ENCODE peak calls at places on chromosomes 6 and 20, in nine cellular contexts. O is tibial nerve, D is mammary epithelial cell, P is heart left ventricle, L is SK-N-SH, H is pancreas, A is OCI-LY7, K is endothelial cell of umbilical vein, S is MM.1S. J is an unnamed sample.

GRCh38 chr6:80636689-80637088 is 530.2 kb downstream of the BCKDHB start:
- DNase-seq in D (no peak), O (no peak), H (no peak), P (no peak), L (no peak), A (no peak), K (no peak), S (no peak), J (no peak)

GRCh38 chr6:149895702-149896310 is 2.1 kb downstream of the RAET1E start:
- DNase-seq in K (peak; percentile 58), P (peak; percentile 76), A (no peak), S (no peak), L (peak; percentile 44), O (no peak), D (peak; percentile 76), H (no peak), J (no peak)

GRCh38 chr6:105781248-105781647 is 304.9 kb upstream of the PRDM1 start:
- DNase-seq in L (no peak), D (peak; percentile 85), O (no peak), K (no peak), A (no peak), S (no peak), P (no peak), H (no peak), J (no peak)

GRCh38 chr6:90298459-90299053 is 1.9 kb upstream of the BACH2 start:
- DNase-seq in H (no peak), P (no peak), O (no peak), A (peak; percentile 86), D (no peak), K (no peak), S (no peak), L (no peak), J (no peak)

GRCh38 chr6:28751514-28751913 is 172.3 kb downstream of the TRIM27 start:
- DNase-seq in O (no peak), K (no peak), L (no peak), D (no peak), A (no peak), H (no peak), P (no peak), S (no peak), J (no peak)

GRCh38 chr6:43776115-43776798 is 6.2 kb downstream of the VEGFA start:
- DNase-seq in A (no peak), S (no peak), O (no peak), P (peak; percentile 49), L (no peak), H (no peak), D (no peak), K (no peak), J (no peak)

GRCh38 chr6:45864651-45865050 is 151.0 kb downstream of the CLIC5 start:
- DNase-seq in P (no peak), A (no peak), H (no peak), S (no peak), D (peak; percentile 3), O (no peak), L (no peak), K (no peak), J (no peak)

GRCh38 chr20:50242863-50243609 is 52.4 kb downstream of the CEBPB start:
- DNase-seq in H (peak; percentile 79), A (no peak), O (peak; percentile 44), D (peak; percentile 93), L (no peak), P (no peak), S (no peak), K (no peak), J (peak; percentile 77)

GRCh38 chr6:167233490-167233889 is 57.6 kb upstream of the UNC93A start:
- DNase-seq in D (no peak), H (no peak), L (no peak), P (no peak), O (no peak), A (no peak), S (no peak), K (no peak), J (no peak)

GRCh38 chr20:3203315-3204123 is 963 bp downstream of the DDRGK1 start:
- DNase-seq in S (peak; percentile 23), K (peak; percentile 24), L (peak; percentile 74), A (peak; percentile 40), O (no peak), D (peak; percentile 40), H (peak; percentile 73), P (no peak), J (peak; percentile 42)

GRCh38 chr20:33262658-33263065 is 20.4 kb upstream of the BPIFB1 start:
- DNase-seq in O (no peak), S (no peak), K (peak; percentile 40), A (peak; percentile 35), H (no peak), D (peak; percentile 54), P (no peak), L (peak; percentile 52), J (no peak)

GRCh38 chr6:61755739-61756138 is 530.3 kb downstream of the KHDRBS2 start:
- DNase-seq in P (no peak), O (no peak), H (no peak), D (no peak), A (no peak), L (no peak), K (no peak), S (no peak), J (no peak)

GRCh38 chr20:10780901-10781300 is 107.1 kb upstream of the JAG1 start:
- DNase-seq in O (no peak), P (no peak), A (no peak), S (no peak), L (no peak), H (no peak), K (no peak), D (no peak), J (peak; percentile 34)

GRCh38 chr6:65126667-65127066 is 580.4 kb downstream of the EYS start:
- DNase-seq in D (no peak), P (no peak), A (no peak), L (no peak), O (no peak), S (no peak), K (no peak), H (no peak), J (no peak)

GRCh38 chr20:57473246-57474042 is 51.5 kb downstream of the CTCFL start:
- DNase-seq in D (no peak), L (no peak), A (peak; percentile 93), K (no peak), O (no peak), S (peak; percentile 86), P (no peak), H (no peak), J (no peak)

GRCh38 chr20:59434950-59435349 is 134.5 kb downstream of the EDN3 start:
- DNase-seq in S (no peak), A (no peak), P (no peak), L (no peak), K (no peak), H (no peak), O (no peak), D (peak; percentile 8), J (no peak)

GRCh38 chr6:26390504-26390903 is 7.6 kb downstream of the BTN2A2 start:
- DNase-seq in A (no peak), K (no peak), H (no peak), O (no peak), P (no peak), L (no peak), S (no peak), D (no peak), J (no peak)

GRCh38 chr6:88165877-88166492 is at the start of gene CNR1:
- DNase-seq in D (peak; percentile 10), S (peak; percentile 53), L (peak; percentile 83), A (peak; percentile 83), P (peak; percentile 42), K (peak; percentile 24), O (peak; percentile 23), H (peak; percentile 77), J (peak; percentile 82)
- TF ChIP-seq CTCF in D (no peak), S (peak; percentile 8), L (no peak), A (peak; percentile 36), P (no peak), K (no peak), O (no peak), H (no peak), J (peak; percentile 19)

DNA sequence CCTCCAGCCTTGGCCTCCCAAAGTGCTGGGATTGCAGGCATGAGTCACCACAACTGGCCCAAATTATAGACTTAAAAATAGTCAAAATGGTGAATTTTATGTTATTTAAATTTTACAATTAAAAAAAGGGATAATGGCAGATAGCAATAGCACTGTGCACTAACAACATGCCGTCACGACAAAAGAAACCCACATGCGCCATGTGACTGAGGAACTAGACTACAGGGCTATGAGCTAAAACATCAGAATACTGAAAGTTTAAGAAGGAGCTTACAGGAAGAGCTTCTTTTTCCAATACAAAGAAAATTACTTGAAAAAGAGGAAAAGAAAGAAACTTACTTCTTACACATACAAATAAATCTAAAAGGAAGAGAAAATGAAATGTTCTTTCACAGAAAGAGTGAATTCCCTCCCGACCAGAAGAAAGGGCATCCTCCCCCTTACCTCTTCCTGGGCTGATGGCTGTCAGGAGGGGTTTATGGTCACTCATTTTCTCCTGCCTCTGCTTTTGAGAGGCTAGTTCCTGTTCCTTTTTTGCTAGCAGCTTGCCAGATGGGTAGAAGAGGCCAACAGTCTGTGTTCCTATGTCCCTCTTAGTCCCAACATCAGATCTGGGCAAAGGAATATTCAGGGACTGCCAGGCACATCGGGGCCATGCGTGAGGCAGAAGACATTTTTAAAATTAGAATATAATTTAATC is 54.5 kb downstream of the DZANK1 start:
- DNase-seq in S (no peak), O (no peak), H (no peak), P (no peak), D (no peak), A (peak; percentile 53), L (no peak), K (no peak), J (no peak)
- H3K27ac ChIP-seq in S (peak overlapping the region; percentile 45), O (no peak overlapping the region), H (no peak overlapping the region), P (no peak overlapping the region), D (no peak overlapping the region), A (peak overlapping the region; percentile 55), L (no peak overlapping the region), K (no peak overlapping the region), J (no peak overlapping the region)

GRCh38 chr6:34344314-34344713 is 48.2 kb downstream of the NUDT3 start:
- DNase-seq in H (no peak), D (no peak), O (no peak), S (no peak), K (no peak), P (no peak), L (no peak), A (no peak), J (no peak)
- H3K4me3 ChIP-seq in H (no peak overlapping the region), D (no peak overlapping the region), O (no peak overlapping the region), S (no peak overlapping the region), K (no peak overlapping the region), P (no peak overlapping the region), L (no peak overlapping the region), A (no peak overlapping the region), J (no peak overlapping the region)

DNA sequence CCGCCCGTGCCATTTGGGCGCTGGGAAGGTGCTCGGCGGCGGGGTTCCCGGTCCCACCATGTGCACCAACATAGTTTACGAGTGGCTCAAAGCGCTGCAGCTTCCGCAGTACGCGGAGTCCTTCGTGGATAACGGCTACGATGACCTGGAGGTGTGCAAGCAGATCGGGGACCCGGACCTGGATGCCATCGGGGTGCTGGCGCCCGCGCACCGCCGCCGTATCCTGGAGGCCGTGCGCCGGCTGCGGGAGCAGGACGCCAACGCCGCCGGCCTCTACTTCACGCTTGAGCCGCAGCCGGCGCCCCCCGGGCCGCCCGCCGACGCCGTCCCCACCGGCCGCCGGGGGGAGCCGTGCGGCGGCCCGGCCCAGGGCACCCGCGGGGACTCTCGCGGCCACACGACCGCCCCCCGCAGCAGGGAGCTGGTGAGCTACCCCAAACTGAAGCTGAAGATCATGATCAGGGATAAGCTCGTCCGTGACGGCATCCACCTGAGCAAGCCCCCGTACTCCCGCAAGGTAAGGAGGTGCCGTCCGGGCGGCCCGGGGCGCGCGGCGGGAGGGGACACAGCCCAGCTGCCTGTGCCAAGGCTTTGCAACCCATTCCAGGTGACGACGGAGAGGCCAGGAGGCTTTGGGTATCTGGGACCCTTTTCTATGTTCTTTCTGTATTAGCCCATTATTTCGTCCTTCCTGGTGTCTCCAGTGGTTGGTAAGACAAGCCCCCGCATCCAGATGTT is 550 bp downstream of the SAMD5 start:
- DNase-seq in P (peak; percentile 32), S (no peak), L (peak; percentile 31), O (no peak), D (no peak), A (no peak), K (peak; percentile 10), H (peak; percentile 60), J (peak; percentile 21)
- TF ChIP-seq CTCF in P (no peak), S (no peak), L (no peak), O (no peak), D (peak; percentile 2), A (no peak), K (no peak), H (no peak), J (no peak)